ENCODE peak calls at places on chromosome 16, in seven cellular contexts. One of them, this sample, is unnamed.

GRCh38 chr16:68235882-68236803 is at the start of gene ESRP2:
- DNase-seq in stomach: peak
- DNase-seq in HTR-8/SVneo: no peak
- DNase-seq in stimulated activated naive B cell treated with anti-CD40 and anti-IgM and Interleukin-4, amounts not matched to agents 10 μg/mL and 1 μg/mL and 100 μg/mL, for 72 hours: peak
- DNase-seq in H9: peak
- DNase-seq in HEK293T: no peak
- DNase-seq in T-cell: no peak
- DNase-seq in this sample: no peak

GRCh38 chr16:87836844-87837581 is 32.3 kb downstream of the SLC7A5 start:
- DNase-seq in stimulated activated naive B cell treated with anti-CD40 and anti-IgM and Interleukin-4, amounts not matched to agents 10 μg/mL and 1 μg/mL and 100 μg/mL, for 72 hours: no peak
- DNase-seq in HEK293T: no peak
- DNase-seq in H9: no peak
- DNase-seq in HTR-8/SVneo: no peak
- DNase-seq in T-cell: no peak
- DNase-seq in stomach: no peak
- DNase-seq in this sample: no peak

GRCh38 chr16:19389246-19389645 is 28.4 kb upstream of the TMC5 start:
- DNase-seq in T-cell: peak
- DNase-seq in HTR-8/SVneo: peak
- DNase-seq in stimulated activated naive B cell treated with anti-CD40 and anti-IgM and Interleukin-4, amounts not matched to agents 10 μg/mL and 1 μg/mL and 100 μg/mL, for 72 hours: peak
- DNase-seq in H9: peak
- DNase-seq in stomach: peak
- DNase-seq in HEK293T: peak
- DNase-seq in this sample: no peak

GRCh38 chr16:10990378-10990777 is 46.0 kb downstream of the CLEC16A start:
- DNase-seq in stomach: no peak
- DNase-seq in H9: no peak
- DNase-seq in T-cell: no peak
- DNase-seq in stimulated activated naive B cell treated with anti-CD40 and anti-IgM and Interleukin-4, amounts not matched to agents 10 μg/mL and 1 μg/mL and 100 μg/mL, for 72 hours: no peak
- DNase-seq in HEK293T: no peak
- DNase-seq in HTR-8/SVneo: no peak
- DNase-seq in this sample: no peak

GRCh38 chr16:89319883-89320716 is 102.6 kb downstream of the ZNF778 start:
- DNase-seq in stimulated activated naive B cell treated with anti-CD40 and anti-IgM and Interleukin-4, amounts not matched to agents 10 μg/mL and 1 μg/mL and 100 μg/mL, for 72 hours: peak
- DNase-seq in T-cell: no peak
- DNase-seq in HTR-8/SVneo: peak
- DNase-seq in stomach: peak
- DNase-seq in H9: peak
- DNase-seq in HEK293T: no peak
- DNase-seq in this sample: peak

GRCh38 chr16:85902366-85903155 is 3.6 kb downstream of the IRF8 start:
- DNase-seq in HEK293T: no peak
- DNase-seq in H9: no peak
- DNase-seq in stimulated activated naive B cell treated with anti-CD40 and anti-IgM and Interleukin-4, amounts not matched to agents 10 μg/mL and 1 μg/mL and 100 μg/mL, for 72 hours: peak
- DNase-seq in stomach: peak
- DNase-seq in HTR-8/SVneo: no peak
- DNase-seq in T-cell: peak
- DNase-seq in this sample: peak

GRCh38 chr16:28321700-28322411 is 29.5 kb downstream of the SBK1 start:
- DNase-seq in stimulated activated naive B cell treated with anti-CD40 and anti-IgM and Interleukin-4, amounts not matched to agents 10 μg/mL and 1 μg/mL and 100 μg/mL, for 72 hours: peak
- DNase-seq in H9: peak
- DNase-seq in HTR-8/SVneo: peak
- DNase-seq in HEK293T: peak
- DNase-seq in stomach: no peak
- DNase-seq in T-cell: no peak
- DNase-seq in this sample: peak

GRCh38 chr16:85275533-85276249 is 163.4 kb upstream of the CIBAR2 start:
- DNase-seq in stomach: peak
- DNase-seq in HEK293T: peak
- DNase-seq in H9: peak
- DNase-seq in stimulated activated naive B cell treated with anti-CD40 and anti-IgM and Interleukin-4, amounts not matched to agents 10 μg/mL and 1 μg/mL and 100 μg/mL, for 72 hours: peak
- DNase-seq in T-cell: peak
- DNase-seq in HTR-8/SVneo: peak
- DNase-seq in this sample: peak

GRCh38 chr16:24701521-24701951 is 27.9 kb upstream of the TNRC6A start:
- DNase-seq in H9: no peak
- DNase-seq in stimulated activated naive B cell treated with anti-CD40 and anti-IgM and Interleukin-4, amounts not matched to agents 10 μg/mL and 1 μg/mL and 100 μg/mL, for 72 hours: no peak
- DNase-seq in HEK293T: no peak
- DNase-seq in HTR-8/SVneo: no peak
- DNase-seq in T-cell: no peak
- DNase-seq in stomach: no peak
- DNase-seq in this sample: no peak

GRCh38 chr16:49483651-49484451 is 110.2 kb downstream of the C16orf78 start:
- DNase-seq in HTR-8/SVneo: no peak
- DNase-seq in stomach: no peak
- DNase-seq in HEK293T: no peak
- DNase-seq in T-cell: no peak
- DNase-seq in H9: no peak
- DNase-seq in stimulated activated naive B cell treated with anti-CD40 and anti-IgM and Interleukin-4, amounts not matched to agents 10 μg/mL and 1 μg/mL and 100 μg/mL, for 72 hours: no peak
- DNase-seq in this sample: no peak

GRCh38 chr16:25063102-25063501 is 47.9 kb upstream of the ARHGAP17 start:
- DNase-seq in T-cell: no peak
- DNase-seq in HEK293T: no peak
- DNase-seq in HTR-8/SVneo: no peak
- DNase-seq in stomach: no peak
- DNase-seq in stimulated activated naive B cell treated with anti-CD40 and anti-IgM and Interleukin-4, amounts not matched to agents 10 μg/mL and 1 μg/mL and 100 μg/mL, for 72 hours: peak
- DNase-seq in H9: no peak
- DNase-seq in this sample: no peak

This sample was measured in GM12892.